ENCODE peak calls at places on chromosomes 2 and 18, in ten cellular contexts. H is choroid plexus epithelial cell, J is lower lobe of right lung, U is GM23248, A is right cardiac atrium, M is brain microvascular endothelial cell, F is HCT116, Y is H1, W is small intestine, C is GM23338. Q is an unnamed sample.

GRCh38 chr18:57002627-57003026 is 144.3 kb upstream of the BOD1L2 start:
- DNase-seq in U (no peak), M (no peak), A (no peak), C (no peak), Y (no peak), J (no peak), F (no peak), H (peak; percentile 23), W (peak; percentile 9), Q (no peak)

GRCh38 chr2:206443735-206444527 is 599 bp downstream of the ADAM23 start:
- DNase-seq in U (peak; percentile 78), M (peak; percentile 7), F (no peak), C (peak; percentile 68), Y (no peak), W (no peak), A (peak; percentile 60), J (no peak), H (peak; percentile 36), Q (no peak)

GRCh38 chr2:162490052-162490717 is 146.3 kb downstream of the GCA start:
- DNase-seq in H (peak; percentile 4), F (no peak), C (no peak), U (peak; percentile 10), J (no peak), M (no peak), A (no peak), Y (no peak), W (no peak), Q (no peak)

GRCh38 chr2:30084915-30085314 is 61.9 kb upstream of the YPEL5 start:
- DNase-seq in M (no peak), A (no peak), C (no peak), U (no peak), W (no peak), F (no peak), Y (no peak), H (no peak), J (no peak), Q (no peak)

GRCh38 chr2:151827564-151828142 is 568 bp downstream of the ARL5A start:
- DNase-seq in H (peak; percentile 28), J (no peak), M (peak; percentile 9), C (peak; percentile 66), Y (no peak), F (no peak), W (peak; percentile 15), A (peak; percentile 56), U (peak; percentile 56), Q (peak; percentile 52)

GRCh38 chr2:241019441-241020139 is 21.2 kb downstream of the SNED1 start:
- DNase-seq in W (no peak), U (no peak), H (no peak), Y (no peak), J (no peak), C (no peak), F (no peak), A (peak; percentile 33), M (no peak), Q (no peak)

GRCh38 chr2:219576505-219577388 is 4.6 kb downstream of the INHA start:
- DNase-seq in Y (no peak), M (no peak), C (peak; percentile 84), J (no peak), A (peak; percentile 70), H (no peak), F (no peak), U (peak; percentile 41), W (no peak), Q (no peak)

GRCh38 chr2:202109737-202110184 is 36.7 kb downstream of the KIAA2012 start:
- DNase-seq in M (peak; percentile 45), W (no peak), U (peak; percentile 72), H (peak; percentile 87), C (peak; percentile 63), Y (peak; percentile 13), A (peak; percentile 72), F (no peak), J (no peak), Q (peak; percentile 21)

GRCh38 chr2:234964631-234965461 is 13.0 kb downstream of the SH3BP4 start:
- DNase-seq in M (no peak), A (no peak), Y (no peak), J (no peak), W (no peak), H (no peak), C (no peak), F (peak; percentile 48), U (peak; percentile 81), Q (peak; percentile 14)

GRCh38 chr18:67776929-67777328 is 260.4 kb upstream of the DSEL start:
- DNase-seq in F (no peak), U (peak; percentile 16), H (peak; percentile 72), C (no peak), M (peak; percentile 14), A (no peak), J (no peak), Y (no peak), W (no peak), Q (no peak)

GRCh38 chr18:40810371-40810770 is 1144.7 kb upstream of the PIK3C3 start:
- DNase-seq in H (peak; percentile 27), J (no peak), C (no peak), F (no peak), M (no peak), Y (no peak), U (peak; percentile 59), W (no peak), A (no peak), Q (no peak)

GRCh38 chr2:219350938-219351280 is 18.4 kb upstream of the RESP18 start:
- DNase-seq in C (peak; percentile 51), A (no peak), U (peak; percentile 68), F (no peak), H (peak; percentile 12), Y (no peak), M (no peak), W (no peak), J (no peak), Q (no peak)

GRCh38 chr2:287471-287885 is 413 bp downstream of the ALKAL2 start:
- DNase-seq in Y (no peak), C (peak; percentile 67), W (no peak), F (no peak), H (peak; percentile 61), J (peak; percentile 55), A (peak; percentile 63), M (no peak), U (peak; percentile 42), Q (no peak)

GRCh38 chr2:217795067-217795466 is 207.7 kb downstream of the TNS1 start:
- DNase-seq in F (no peak), W (no peak), H (no peak), Y (no peak), J (no peak), U (no peak), M (no peak), C (no peak), A (no peak), Q (peak; percentile 3)

GRCh38 chr2:166373951-166374350 is 1.8 kb downstream of the SCN9A start:
- DNase-seq in M (peak; percentile 91), U (peak; percentile 59), C (peak; percentile 9), J (no peak), Y (no peak), F (no peak), W (no peak), A (no peak), H (peak; percentile 92), Q (no peak)

GRCh38 chr2:46708492-46708891 is 207.1 kb downstream of the MCFD2 start:
- DNase-seq in J (no peak), C (peak; percentile 34), F (no peak), W (no peak), Y (no peak), A (no peak), H (no peak), U (no peak), M (no peak), Q (no peak)
- H3K4me3 ChIP-seq in J (no peak overlapping the region), C (no peak overlapping the region), F (no peak overlapping the region), W (no peak overlapping the region), Y (no peak overlapping the region), A (no peak overlapping the region), H (no peak overlapping the region), U (peak overlapping the region; percentile 93), M (no peak overlapping the region), Q (no peak overlapping the region)

GRCh38 chr18:12839057-12839525 is 44.9 kb downstream of the PTPN2 start:
- DNase-seq in W (peak; percentile 35), F (no peak), U (peak; percentile 16), Y (no peak), C (no peak), H (no peak), A (no peak), J (no peak), M (no peak), Q (no peak)
- H3K4me3 ChIP-seq in W (no peak overlapping the region), F (no peak overlapping the region), U (peak overlapping the region; percentile 9), Y (no peak overlapping the region), C (no peak overlapping the region), H (no peak overlapping the region), A (no peak overlapping the region), J (peak overlapping the region; percentile 4), M (no peak overlapping the region), Q (no peak overlapping the region)

GRCh38 chr18:63311481-63312409 is 7.8 kb downstream of the BCL2 start:
- DNase-seq in U (no peak), A (no peak), H (no peak), W (no peak), Y (no peak), M (no peak), F (no peak), C (no peak), J (no peak), Q (no peak)

GRCh38 chr18:63314991-63315662 is 4.4 kb downstream of the BCL2 start:
- DNase-seq in J (no peak), W (no peak), Y (no peak), M (no peak), F (no peak), A (no peak), U (no peak), C (no peak), H (no peak), Q (no peak)

GRCh38 chr18:63314062-63314790 is 5.3 kb downstream of the BCL2 start:
- DNase-seq in H (no peak), F (no peak), W (no peak), M (no peak), U (no peak), J (no peak), A (no peak), C (no peak), Y (no peak), Q (no peak)

GRCh38 chr18:63312731-63313408 is 6.7 kb downstream of the BCL2 start:
- DNase-seq in F (no peak), H (no peak), J (no peak), C (no peak), Y (no peak), A (no peak), U (no peak), W (no peak), M (no peak), Q (no peak)

DNA sequence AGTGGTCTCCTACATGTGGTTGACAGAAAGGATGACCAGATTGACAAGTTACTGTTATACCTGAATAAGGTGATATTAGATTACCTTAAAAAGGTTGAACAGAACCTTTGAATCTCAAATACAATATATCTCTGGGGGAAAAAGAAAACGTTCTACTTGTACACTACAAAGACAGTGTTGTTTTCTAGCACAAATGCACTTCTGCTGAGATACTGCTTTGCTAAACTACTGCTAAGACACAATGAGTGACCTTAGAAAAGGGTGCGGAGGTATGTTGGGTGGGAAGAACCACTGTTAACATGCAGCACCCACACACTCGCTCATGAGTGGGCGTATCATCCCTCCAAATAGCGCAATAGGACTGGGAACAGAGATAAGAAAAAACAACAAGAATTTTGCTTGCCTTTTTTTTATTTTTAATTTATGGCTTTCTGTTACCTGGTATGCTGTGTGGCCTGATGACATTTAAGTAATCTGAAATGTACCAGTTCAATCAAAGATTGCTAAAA is 6.1 kb downstream of the BCL2 start:
- DNase-seq in Y (no peak), C (no peak), W (no peak), F (no peak), J (no peak), U (no peak), A (no peak), H (no peak), M (no peak), Q (no peak)
- H3K4me3 ChIP-seq in Y (no peak overlapping the region), C (no peak overlapping the region), W (no peak overlapping the region), F (no peak overlapping the region), J (no peak overlapping the region), U (no peak overlapping the region), A (no peak overlapping the region), H (no peak overlapping the region), M (no peak overlapping the region), Q (no peak overlapping the region)

GRCh38 chr2:42493468-42493884 is 306 bp downstream of the KCNG3 start:
- DNase-seq in Y (no peak), U (no peak), A (no peak), W (no peak), F (no peak), M (no peak), H (no peak), C (no peak), J (no peak), Q (no peak)
- H3K4me3 ChIP-seq in Y (peak overlapping the region; percentile 75), U (peak overlapping the region; percentile 70), A (peak overlapping the region; percentile 63), W (peak overlapping the region; percentile 70), F (peak overlapping the region; percentile 19), M (peak overlapping the region; percentile 56), H (peak overlapping the region; percentile 56), C (peak overlapping the region; percentile 74), J (peak overlapping the region; percentile 65), Q (peak overlapping the region; percentile 53)

Q was measured in colonic mucosa.